ENCODE peak calls at places on chromosomes 5 and 9, in five cellular contexts. N, U, M, K and B are unnamed samples.

GRCh38 chr5:39315995-39316394 is 48.3 kb downstream of the C9 start:
- DNase-seq in M (no peak), N (no peak), U (no peak), K (no peak), B (no peak)

GRCh38 chr5:180259260-180259611 is 32.6 kb downstream of the MAPK9 start:
- DNase-seq in N (no peak), U (no peak), K (no peak), M (no peak), B (no peak)

GRCh38 chr5:10140195-10140973 is 109.3 kb downstream of the ATPSCKMT start:
- DNase-seq in M (peak; percentile 41), N (no peak), U (no peak), K (peak; percentile 12), B (no peak)

GRCh38 chr9:8809747-8810146 is 1010.2 kb upstream of the DMAC1 start:
- DNase-seq in K (no peak), U (no peak), N (no peak), M (no peak), B (no peak)

GRCh38 chr5:143402464-143403356 is 776 bp downstream of the NR3C1 start:
- DNase-seq in K (peak; percentile 54), M (peak; percentile 78), U (peak; percentile 57), N (peak; percentile 62), B (peak; percentile 46)

GRCh38 chr9:133128152-133128551 is 7.1 kb upstream of the RALGDS start:
- DNase-seq in N (no peak), K (no peak), U (no peak), M (no peak), B (no peak)

GRCh38 chr9:95627802-95628201 is 111.0 kb upstream of the PTCH1 start:
- DNase-seq in N (no peak), M (peak; percentile 12), K (no peak), U (no peak), B (no peak)

GRCh38 chr9:136690104-136690840 is 3.0 kb upstream of the AGPAT2 start:
- DNase-seq in N (no peak), K (no peak), M (no peak), U (no peak), B (no peak)

GRCh38 chr9:130172858-130173461 is 756 bp downstream of the NCS1 start:
- DNase-seq in U (no peak), K (peak; percentile 18), N (no peak), M (peak; percentile 22), B (no peak)

GRCh38 chr5:90409318-90410177 is at the start of gene CETN3:
- DNase-seq in N (peak; percentile 96), M (peak; percentile 95), K (peak; percentile 95), U (peak; percentile 92), B (peak; percentile 77)

GRCh38 chr5:49953-50544 is 41.9 kb upstream of the PLEKHG4B start:
- DNase-seq in U (no peak), N (no peak), M (no peak), K (no peak), B (no peak)

GRCh38 chr9:19133549-19134345 is 6.5 kb upstream of the PLIN2 start:
- DNase-seq in U (no peak), K (no peak), N (no peak), M (no peak), B (no peak)

GRCh38 chr5:2710910-2711309 is 40.6 kb downstream of the IRX2 start:
- DNase-seq in N (no peak), K (no peak), U (no peak), M (peak; percentile 35), B (no peak)

GRCh38 chr9:33676746-33677505 is 118.4 kb upstream of the PRSS3 start:
- DNase-seq in U (no peak), K (no peak), M (no peak), N (no peak), B (peak; percentile 44)

GRCh38 chr9:130118841-130119520 is 53.2 kb upstream of the NCS1 start:
- DNase-seq in K (no peak), M (no peak), N (no peak), U (no peak), B (no peak)

GRCh38 chr9:116395409-116396037 is 241.9 kb downstream of the PAPPA start:
- DNase-seq in U (no peak), N (peak; percentile 7), K (no peak), M (no peak), B (no peak)

GRCh38 chr5:81878333-81878732 is 93.5 kb upstream of the ATG10 start:
- DNase-seq in N (no peak), K (no peak), U (no peak), M (peak; percentile 38), B (no peak)

GRCh38 chr5:140509898-140510297 is 37.6 kb upstream of the EIF4EBP3 start:
- DNase-seq in K (no peak), M (no peak), N (no peak), U (no peak), B (no peak)

GRCh38 chr9:25724424-25724823 is 46.2 kb upstream of the TUSC1 start:
- DNase-seq in K (no peak), M (peak; percentile 27), U (no peak), N (no peak), B (no peak)

GRCh38 chr5:143195496-143195895 is 208.0 kb downstream of the NR3C1 start:
- DNase-seq in K (no peak), M (peak; percentile 80), U (peak; percentile 30), N (no peak), B (no peak)

GRCh38 chr5:177064500-177065277 is 22.0 kb upstream of the FGFR4 start:
- DNase-seq in U (no peak), M (no peak), K (no peak), N (no peak), B (no peak)

GRCh38 chr9:129898205-129898604 is 62.9 kb downstream of the USP20 start:
- DNase-seq in K (no peak), M (peak; percentile 24), U (no peak), N (no peak), B (no peak)

GRCh38 chr5:123367739-123368138 is 55.5 kb downstream of the CEP120 start:
- DNase-seq in K (no peak), N (peak; percentile 38), M (peak; percentile 23), U (no peak), B (no peak)
- TF ChIP-seq CTCF in K (peak; percentile 30), N (peak; percentile 76), M (peak; percentile 50), U (no peak), B (no peak)

GRCh38 chr9:5112109-5112592 is 73.3 kb downstream of the INSL6 start:
- DNase-seq in N (no peak), M (no peak), K (no peak), U (no peak), B (no peak)
- TF ChIP-seq CTCF in N (no peak), M (no peak), K (no peak), U (no peak), B (no peak)

GRCh38 chr5:144598451-144599068 is 427.9 kb downstream of the KCTD16 start:
- DNase-seq in K (peak; percentile 16), M (no peak), N (no peak), U (no peak), B (no peak)
- TF ChIP-seq CTCF in K (no peak), M (no peak), N (no peak), U (no peak), B (no peak)

DNA sequence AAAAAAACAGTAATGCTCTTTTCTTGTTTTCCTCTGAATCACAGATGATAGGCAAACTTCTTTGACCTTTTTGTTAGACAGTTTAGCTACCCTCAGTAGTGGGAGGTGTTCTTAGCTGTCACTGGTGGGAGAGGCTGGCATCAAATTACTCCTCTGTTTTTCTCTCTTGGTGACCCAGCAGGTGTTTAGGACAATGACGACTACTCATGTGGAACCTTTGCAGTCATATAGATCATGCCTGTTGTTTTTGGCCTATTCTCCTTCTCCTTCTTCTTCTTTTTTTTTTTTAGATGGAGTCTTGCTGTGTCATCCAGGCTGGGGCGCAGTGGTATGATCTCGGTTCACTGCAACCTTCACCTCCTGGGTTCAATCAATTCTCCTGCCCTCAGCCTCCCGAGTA is 15.4 kb upstream of the NPR2 start:
- DNase-seq in U (no peak), M (no peak), K (no peak), N (peak; percentile 95), B (no peak)
- TF ChIP-seq CTCF in U (no peak), M (no peak), K (no peak), N (no peak), B (no peak)

DNA sequence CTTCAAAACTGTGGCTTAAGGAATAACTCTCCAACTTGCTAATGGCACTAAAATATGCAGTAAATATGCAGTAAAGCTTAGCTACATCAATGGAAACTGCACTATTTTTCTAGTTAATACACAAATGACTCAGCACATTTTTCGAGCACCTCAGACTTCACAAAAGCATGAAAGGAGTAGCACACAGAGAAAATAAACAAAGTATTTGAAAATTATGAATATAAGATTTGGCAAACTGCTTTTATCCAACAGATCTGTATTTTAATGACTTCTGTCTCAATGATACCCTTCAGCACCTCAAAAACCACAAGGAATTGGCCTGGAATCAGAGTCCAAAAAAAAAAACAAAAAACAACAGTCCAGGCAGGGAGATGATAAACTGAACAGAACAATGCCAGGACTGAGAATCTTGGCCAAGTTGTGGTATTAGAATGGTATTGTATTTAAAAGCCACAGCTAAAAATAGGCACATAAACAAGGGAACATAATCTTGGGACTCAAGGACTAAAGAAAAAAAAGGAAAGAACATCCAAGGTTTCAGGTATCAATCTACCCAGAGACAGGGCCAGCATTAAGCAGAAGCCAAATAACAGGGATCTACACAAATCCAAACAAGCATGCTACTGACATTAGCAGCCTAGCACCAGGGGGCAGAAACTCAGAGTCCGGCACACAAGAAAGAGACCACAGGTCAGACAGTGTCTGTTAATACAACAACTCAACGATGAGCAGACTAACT is 21.4 kb downstream of the TMEM245 start:
- DNase-seq in K (no peak), M (peak; percentile 84), N (no peak), U (no peak), B (no peak)
- TF ChIP-seq CTCF in K (no peak), M (no peak), N (peak; percentile 34), U (no peak), B (no peak)

GRCh38 chr9:97109194-97109811 is 70.4 kb upstream of the CTSV start:
- DNase-seq in N (peak; percentile 31), K (peak; percentile 64), M (peak; percentile 74), U (no peak), B (peak; percentile 48)
- TF ChIP-seq CTCF in N (peak; percentile 65), K (peak; percentile 38), M (peak; percentile 74), U (no peak), B (peak; percentile 44)